ENCODE peak calls at places on chromosomes 4 and X, in ten cellular contexts. G is activated T-helper 1 cell treated with Interleukin-2 at 50 U/mL for 16 hours; A is activated CD8-positive, alpha-beta T cell treated with anti-CD3 and anti-CD28 coated beads, Interleukin-2, amount 10 ng/mL, durations not matched to agents 7 days and 5 days; K is HTR-8/SVneo; S is fibroblast of lung; R is RPMI7951; I is astrocyte; E is HFFc6; C is HEK293T; X is upper lobe of left lung. L is an unnamed sample.

GRCh38 chrX:65781845-65782244 is 114.4 kb downstream of the MSN start:
- DNase-seq in E (no peak), X (no peak), C (no peak), G (no peak), R (no peak), A (no peak), I (no peak), K (no peak), S (no peak), L (no peak)

GRCh38 chrX:132622130-132622529 is 133.3 kb upstream of the MBNL3 start:
- DNase-seq in S (peak; percentile 71), K (peak; percentile 0), C (no peak), G (no peak), I (peak; percentile 57), R (peak; percentile 47), X (no peak), E (no peak), A (peak; percentile 24), L (no peak)

GRCh38 chr4:8879574-8879973 is 7.9 kb upstream of the HMX1 start:
- DNase-seq in S (no peak), C (no peak), I (no peak), K (no peak), R (no peak), A (no peak), G (no peak), E (no peak), X (no peak), L (no peak)

GRCh38 chr4:62970846-62971245 is 1438.4 kb downstream of the TECRL start:
- DNase-seq in C (no peak), A (no peak), X (no peak), G (no peak), S (no peak), I (no peak), E (no peak), K (no peak), R (no peak), L (no peak)

GRCh38 chr4:86978709-86979108 is 43.9 kb downstream of the AFF1 start:
- DNase-seq in I (no peak), K (no peak), X (no peak), E (no peak), R (no peak), C (no peak), A (no peak), G (no peak), S (no peak), L (no peak)

GRCh38 chrX:71464968-71465367 is 67.9 kb upstream of the OGT start:
- DNase-seq in G (no peak), C (no peak), K (no peak), S (no peak), R (no peak), E (no peak), I (no peak), A (no peak), X (no peak), L (no peak)

GRCh38 chr4:8350841-8351461 is 81.4 kb downstream of the HTRA3 start:
- DNase-seq in E (no peak), A (no peak), X (no peak), R (no peak), I (no peak), C (no peak), S (no peak), G (no peak), K (no peak), L (no peak)

GRCh38 chrX:20374866-20375530 is 108.3 kb upstream of the RPS6KA3 start:
- DNase-seq in R (no peak), S (no peak), K (no peak), C (no peak), E (no peak), I (no peak), G (no peak), X (no peak), A (no peak), L (no peak)

GRCh38 chr4:138595731-138596465 is 353.7 kb upstream of the SLC7A11 start:
- DNase-seq in C (no peak), E (no peak), X (no peak), R (no peak), A (no peak), G (no peak), S (peak; percentile 77), K (no peak), I (peak; percentile 76), L (no peak)

GRCh38 chr4:3135155-3136011 is 60.9 kb downstream of the HTT start:
- DNase-seq in G (no peak), I (no peak), S (no peak), K (no peak), X (no peak), C (no peak), E (no peak), A (no peak), R (no peak), L (no peak)

GRCh38 chr4:15870921-15871664 is 67.4 kb downstream of the FGFBP1 start:
- DNase-seq in C (no peak), X (no peak), I (no peak), K (no peak), E (no peak), A (no peak), G (no peak), S (no peak), R (no peak), L (no peak)

GRCh38 chr4:163755013-163755412 is 260.5 kb downstream of the TMA16 start:
- DNase-seq in X (no peak), R (peak; percentile 4), A (no peak), E (peak; percentile 51), G (no peak), S (peak; percentile 23), I (peak; percentile 8), K (peak; percentile 6), C (no peak), L (no peak)

GRCh38 chrX:74325130-74326059 is 21.4 kb downstream of the ZCCHC13 start:
- DNase-seq in S (no peak), I (no peak), E (no peak), R (no peak), K (no peak), G (no peak), X (no peak), C (no peak), A (no peak), L (no peak)

GRCh38 chr4:126495163-126495752 is 1137.5 kb upstream of the INTU start:
- DNase-seq in S (no peak), K (no peak), A (no peak), X (no peak), I (no peak), G (no peak), E (no peak), R (no peak), C (no peak), L (no peak)

GRCh38 chr4:148359769-148360168 is 82.4 kb downstream of the NR3C2 start:
- DNase-seq in I (no peak), E (no peak), A (no peak), X (no peak), K (no peak), S (no peak), C (no peak), R (no peak), G (no peak), L (no peak)

L was measured in neuronal stem cell.